ENCODE peak calls at places on chromosomes 7 and 10, in seven cellular contexts. J, P, X, N, W, A and O are unnamed samples.

GRCh38 chr10:14181197-14181936 is 149.4 kb downstream of the FRMD4A start:
- DNase-seq in N (no peak), X (no peak), P (no peak), W (no peak), J (no peak), A (no peak), O (no peak)

GRCh38 chr10:24209421-24209770 is 458 bp downstream of the KIAA1217 start:
- DNase-seq in X (peak; percentile 27), W (peak; percentile 32), P (no peak), A (no peak), N (peak; percentile 40), J (no peak), O (peak; percentile 20)

GRCh38 chr10:114632869-114633715 is 25.0 kb downstream of the ABLIM1 start:
- DNase-seq in A (no peak), X (no peak), P (peak; percentile 23), J (peak; percentile 46), W (peak; percentile 89), N (peak; percentile 88), O (peak; percentile 87)

GRCh38 chr7:103809229-103809994 is 180.0 kb downstream of the RELN start:
- DNase-seq in A (no peak), X (no peak), J (no peak), W (no peak), N (no peak), P (no peak), O (no peak)

GRCh38 chr7:78279035-78279434 is 480.5 kb downstream of the PHTF2 start:
- DNase-seq in A (no peak), P (no peak), W (peak; percentile 65), J (no peak), N (no peak), X (no peak), O (peak; percentile 83)

GRCh38 chr10:47376522-47377220 is 7.4 kb downstream of the ZNF488 start:
- DNase-seq in X (no peak), W (no peak), J (no peak), P (no peak), N (no peak), A (peak; percentile 14), O (no peak)

GRCh38 chr7:132705146-132705545 is 128.9 kb upstream of the PLXNA4 start:
- DNase-seq in A (no peak), X (no peak), J (no peak), W (no peak), P (no peak), N (no peak), O (no peak)

GRCh38 chr10:84076047-84076388 is 63.3 kb upstream of the GHITM start:
- DNase-seq in A (no peak), W (peak; percentile 28), J (no peak), P (no peak), N (peak; percentile 35), X (no peak), O (peak; percentile 77)

GRCh38 chr10:11551915-11552602 is 59.4 kb downstream of the USP6NL start:
- DNase-seq in X (no peak), A (no peak), J (no peak), W (peak; percentile 83), P (no peak), N (peak; percentile 57), O (peak; percentile 81)

GRCh38 chr7:86884152-86884551 is 175.3 kb downstream of the ELAPOR2 start:
- DNase-seq in P (no peak), J (no peak), X (no peak), N (peak; percentile 7), A (no peak), W (no peak), O (no peak)

GRCh38 chr7:105765846-105766245 is 110.6 kb downstream of the ATXN7L1 start:
- DNase-seq in P (no peak), J (no peak), N (no peak), A (no peak), X (no peak), W (no peak), O (no peak)

GRCh38 chr7:36984710-36985308 is 260.5 kb upstream of the AOAH start:
- DNase-seq in P (no peak), N (no peak), A (no peak), W (no peak), X (no peak), J (no peak), O (no peak)

GRCh38 chr7:18798018-18798906 is 302.7 kb downstream of the HDAC9 start:
- DNase-seq in N (no peak), X (no peak), P (no peak), A (no peak), J (no peak), W (peak; percentile 34), O (no peak)

GRCh38 chr7:27944626-27945025 is 204.7 kb downstream of the TAX1BP1 start:
- DNase-seq in P (no peak), A (no peak), N (no peak), W (no peak), X (no peak), J (peak; percentile 27), O (no peak)

GRCh38 chr7:90752051-90752450 is 155.9 kb downstream of the CDK14 start:
- DNase-seq in P (no peak), A (no peak), W (no peak), X (no peak), N (no peak), J (no peak), O (peak; percentile 43)

GRCh38 chr7:90749262-90749661 is 153.1 kb downstream of the CDK14 start:
- DNase-seq in N (no peak), P (no peak), A (no peak), X (no peak), W (no peak), J (no peak), O (no peak)

GRCh38 chr7:90751595-90751994 is 155.5 kb downstream of the CDK14 start:
- DNase-seq in X (no peak), P (no peak), N (no peak), A (no peak), J (no peak), W (no peak), O (no peak)

GRCh38 chr7:90747521-90747920 is 151.4 kb downstream of the CDK14 start:
- DNase-seq in W (no peak), A (no peak), J (no peak), P (no peak), X (no peak), N (no peak), O (peak; percentile 35)

GRCh38 chr7:90749774-90750173 is 153.7 kb downstream of the CDK14 start:
- DNase-seq in W (peak; percentile 34), N (peak; percentile 23), P (no peak), X (peak; percentile 44), J (no peak), A (no peak), O (peak; percentile 60)
- TF ChIP-seq CTCF in W (peak; percentile 56), N (peak; percentile 36), P (peak; percentile 10), X (peak; percentile 48), J (no peak), A (peak; percentile 46), O (no peak)

GRCh38 chr10:103850572-103850895 is 4.8 kb downstream of the SH3PXD2A start:
- DNase-seq in X (no peak), W (no peak), P (no peak), J (no peak), A (no peak), N (no peak), O (no peak)

GRCh38 chr10:103847909-103848468 is 7.4 kb downstream of the SH3PXD2A start:
- DNase-seq in A (no peak), P (no peak), W (no peak), N (no peak), J (no peak), X (no peak), O (no peak)

GRCh38 chr10:103849880-103850571 is 5.3 kb downstream of the SH3PXD2A start:
- DNase-seq in W (peak; percentile 86), N (no peak), X (no peak), P (no peak), A (no peak), J (peak; percentile 50), O (peak; percentile 95)

GRCh38 chr10:103851261-103851660 is 4.1 kb downstream of the SH3PXD2A start:
- DNase-seq in P (no peak), A (no peak), W (no peak), J (no peak), X (no peak), N (no peak), O (no peak)

DNA sequence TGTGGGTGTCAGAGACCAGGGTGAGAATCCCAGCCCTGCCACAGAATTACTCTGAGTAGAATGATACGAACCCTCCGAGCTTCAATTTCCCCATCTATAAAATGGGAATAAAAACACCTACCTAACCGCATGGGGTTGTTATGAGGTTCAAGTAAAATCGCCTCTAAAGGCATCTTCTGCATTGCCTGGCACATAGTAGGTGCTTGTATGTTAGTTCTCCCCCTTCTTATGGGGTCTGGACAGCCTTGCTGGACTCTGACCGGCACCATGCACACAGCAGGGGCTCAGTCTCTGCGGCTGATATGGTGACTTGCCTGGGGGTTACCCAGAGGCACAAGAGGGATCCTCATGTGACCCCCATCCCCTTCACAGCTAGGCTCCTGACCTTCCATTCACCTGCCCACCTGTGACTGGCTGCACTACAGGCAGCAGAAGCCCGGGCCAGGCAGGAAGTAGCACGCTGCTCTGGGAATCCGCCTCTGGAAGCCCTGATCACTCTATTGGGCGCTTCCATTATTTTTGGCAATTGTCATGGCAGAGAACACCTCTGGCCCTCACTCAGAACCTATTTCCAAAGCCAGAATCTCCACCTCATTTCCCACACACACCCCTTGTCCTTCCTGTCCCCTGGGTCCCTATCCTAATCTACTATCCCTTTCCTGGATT is 6.0 kb downstream of the SH3PXD2A start:
- DNase-seq in X (no peak), P (no peak), J (no peak), W (no peak), N (no peak), A (no peak), O (no peak)
- H3K4me3 ChIP-seq in X (no peak overlapping the region), P (no peak overlapping the region), J (peak overlapping the region; percentile 40), W (no peak overlapping the region), N (no peak overlapping the region), A (no peak overlapping the region), O (peak overlapping the region; percentile 36)

DNA sequence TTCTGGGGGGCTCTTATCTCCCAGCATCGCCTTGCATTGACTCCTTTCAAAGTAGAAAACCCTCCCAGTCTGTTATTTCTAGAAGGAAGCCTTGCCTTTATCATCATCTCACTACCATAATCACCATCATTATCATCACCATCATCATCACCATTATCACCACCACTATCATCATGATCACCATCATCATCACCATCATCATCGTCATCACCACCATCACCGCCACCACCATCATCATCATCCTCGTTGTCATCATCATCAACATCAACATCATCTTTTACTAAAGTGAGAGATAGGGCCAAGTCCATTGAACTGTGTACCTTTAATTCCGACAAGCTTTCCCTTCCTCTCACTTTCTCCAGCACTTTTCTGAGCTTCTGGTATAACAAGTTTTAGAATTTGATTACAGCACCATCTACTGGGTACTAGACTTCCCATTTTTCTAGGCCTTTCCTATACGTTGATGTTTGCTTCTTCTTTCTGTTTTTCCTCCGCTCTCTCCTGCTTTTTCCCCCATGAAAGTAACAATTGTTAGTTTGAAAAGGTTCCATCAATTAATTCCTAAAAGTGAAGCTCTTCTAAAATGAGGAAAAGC is 226.4 kb downstream of the BUB3 start:
- DNase-seq in W (no peak), X (no peak), P (no peak), A (no peak), J (no peak), N (peak; percentile 24), O (no peak)
- TF ChIP-seq CTCF in W (no peak), X (no peak), P (peak; percentile 28), A (peak; percentile 14), J (no peak), N (peak; percentile 58), O (no peak)

DNA sequence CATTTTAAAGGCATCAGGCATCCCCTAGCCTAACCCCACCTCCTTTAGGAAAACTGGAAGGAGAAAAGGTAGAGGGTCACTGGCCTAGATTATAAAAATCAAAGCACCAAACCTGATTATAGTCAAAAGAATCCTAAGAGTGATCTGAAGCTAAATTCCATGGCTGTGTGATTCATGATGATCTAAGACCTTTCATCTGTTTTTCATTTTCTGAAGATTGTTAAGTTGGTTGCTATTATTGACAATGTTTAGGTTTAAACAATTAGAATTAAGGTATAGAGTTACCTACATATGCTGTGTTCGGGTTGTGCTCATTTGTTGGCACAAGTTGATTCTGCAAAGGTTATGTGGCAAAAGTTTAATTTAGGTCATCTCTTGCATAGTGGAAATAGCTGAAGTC is 148.7 kb downstream of the BICC1 start:
- DNase-seq in N (no peak), X (no peak), A (no peak), P (no peak), J (no peak), W (no peak), O (peak; percentile 53)
- H3K4me3 ChIP-seq in N (no peak overlapping the region), X (no peak overlapping the region), A (no peak overlapping the region), P (no peak overlapping the region), J (no peak overlapping the region), W (no peak overlapping the region), O (no peak overlapping the region)